ENCODE peak calls at places on chromosomes 7 and 10, in nine cellular contexts. P is SK-MEL-5; K is RWPE1; Y is endothelial cell; L is BE2C; D is NCI-H1694 treated with DMSO at 0.1 percent for 48 hours; T is stimulated activated naive B cell treated with anti-CD40 and anti-IgM and Interleukin-4, amounts not matched to agents 10 μg/mL and 1 μg/mL and 100 μg/mL, for 72 hours; U is AG10803; X is activated CD8-positive, alpha-beta memory T cell treated with anti-CD3 and anti-CD28 coated beads for 48 hours. S is an unnamed sample.

GRCh38 chr10:108904163-108904878 is 1019.0 kb downstream of the XPNPEP1 start:
- DNase-seq in P (no peak), K (no peak), Y (no peak), L (peak; percentile 34), D (peak; percentile 4), T (no peak), U (peak; percentile 39), X (no peak), S (no peak)

GRCh38 chr10:6068006-6068405 is 5.8 kb upstream of the IL2RA start:
- DNase-seq in P (no peak), K (no peak), Y (no peak), L (no peak), D (no peak), T (no peak), U (no peak), X (no peak), S (no peak)

GRCh38 chr10:80429521-80429966 is 21.2 kb downstream of the PRXL2A start:
- DNase-seq in P (no peak), K (peak; percentile 99), Y (no peak), L (no peak), D (no peak), T (no peak), U (no peak), X (no peak), S (no peak)

GRCh38 chr7:101390901-101391301 is 28.2 kb downstream of the COL26A1 start:
- DNase-seq in P (peak; percentile 79), K (no peak), Y (peak; percentile 56), L (peak; percentile 68), D (no peak), T (peak; percentile 77), U (peak; percentile 32), X (peak; percentile 3), S (no peak)

GRCh38 chr7:117854186-117854585 is 19.1 kb downstream of the CTTNBP2 start:
- DNase-seq in P (peak; percentile 52), K (no peak), Y (no peak), L (no peak), D (no peak), T (no peak), U (no peak), X (no peak), S (no peak)

GRCh38 chr7:138837627-138838026 is 39.6 kb upstream of the ATP6V0A4 start:
- DNase-seq in P (no peak), K (no peak), Y (peak; percentile 28), L (no peak), D (no peak), T (no peak), U (no peak), X (no peak), S (no peak)

GRCh38 chr7:158463317-158463716 is 124.3 kb downstream of the PTPRN2 start:
- DNase-seq in P (no peak), K (no peak), Y (no peak), L (no peak), D (no peak), T (no peak), U (no peak), X (no peak), S (no peak)

GRCh38 chr7:37342665-37343471 is 105.8 kb downstream of the ELMO1 start:
- DNase-seq in P (no peak), K (no peak), Y (peak; percentile 10), L (no peak), D (no peak), T (peak; percentile 73), U (no peak), X (no peak), S (no peak)

GRCh38 chr10:69728335-69728861 is 73.3 kb upstream of the COL13A1 start:
- DNase-seq in P (peak; percentile 3), K (peak; percentile 87), Y (no peak), L (peak; percentile 69), D (no peak), T (no peak), U (peak; percentile 26), X (no peak), S (no peak)

GRCh38 chr10:48905311-48905710 is 34.3 kb downstream of the LRRC18 start:
- DNase-seq in P (no peak), K (no peak), Y (no peak), L (no peak), D (no peak), T (no peak), U (no peak), X (no peak), S (no peak)

GRCh38 chr7:53422291-53422690 is 386.9 kb downstream of the POM121L12 start:
- DNase-seq in P (no peak), K (no peak), Y (no peak), L (peak; percentile 67), D (no peak), T (no peak), U (no peak), X (no peak), S (peak; percentile 42)

GRCh38 chr10:46548781-46549090 is 7.7 kb downstream of the GPRIN2 start:
- DNase-seq in P (no peak), K (no peak), Y (no peak), L (no peak), D (no peak), T (no peak), U (no peak), X (no peak), S (no peak)

GRCh38 chr7:22664988-22665798 is 61.8 kb upstream of the IL6 start:
- DNase-seq in P (no peak), K (no peak), Y (no peak), L (no peak), D (no peak), T (no peak), U (no peak), X (no peak), S (no peak)

GRCh38 chr10:77692782-77693181 is 55.2 kb upstream of the KCNMA1 start:
- DNase-seq in P (peak; percentile 85), K (peak; percentile 57), Y (no peak), L (peak; percentile 30), D (no peak), T (no peak), U (peak; percentile 44), X (no peak), S (no peak)

GRCh38 chr7:137544450-137545058 is 201.0 kb upstream of the PTN start:
- DNase-seq in P (no peak), K (no peak), Y (no peak), L (no peak), D (no peak), T (no peak), U (peak; percentile 22), X (no peak), S (no peak)

GRCh38 chr7:101518348-101518747 is 110.7 kb downstream of the MYL10 start:
- DNase-seq in P (no peak), K (no peak), Y (no peak), L (no peak), D (no peak), T (no peak), U (peak; percentile 42), X (no peak), S (no peak)

GRCh38 chr7:143003393-143004051 is 23.4 kb downstream of the OR9A2 start:
- DNase-seq in P (peak; percentile 72), K (peak; percentile 30), Y (no peak), L (peak; percentile 18), D (peak; percentile 35), T (peak; percentile 21), U (peak; percentile 52), X (no peak), S (no peak)

GRCh38 chr10:47044741-47045140 is 133.5 kb downstream of the PTPN20 start:
- DNase-seq in P (no peak), K (no peak), Y (no peak), L (peak; percentile 74), D (no peak), T (no peak), U (no peak), X (no peak), S (no peak)

GRCh38 chr10:21172774-21173432 is 275.8 kb upstream of the NEBL start:
- DNase-seq in P (no peak), K (no peak), Y (peak; percentile 11), L (no peak), D (no peak), T (no peak), U (no peak), X (no peak), S (no peak)

GRCh38 chr7:8295638-8296361 is 33.8 kb upstream of the ICA1 start:
- DNase-seq in P (peak; percentile 93), K (peak; percentile 74), Y (peak; percentile 44), L (peak; percentile 58), D (peak; percentile 93), T (peak; percentile 31), U (peak; percentile 82), X (no peak), S (no peak)

GRCh38 chr7:92698237-92698841 is 108.1 kb upstream of the FAM133B start:
- DNase-seq in P (peak; percentile 94), K (peak; percentile 34), Y (no peak), L (peak; percentile 67), D (no peak), T (no peak), U (peak; percentile 96), X (no peak), S (no peak)

GRCh38 chr7:140316165-140316661 is 82.1 kb downstream of the SLC37A3 start:
- DNase-seq in P (peak; percentile 33), K (peak; percentile 73), Y (no peak), L (no peak), D (no peak), T (no peak), U (peak; percentile 77), X (peak; percentile 5), S (no peak)

GRCh38 chr7:41287559-41288335 is 415.1 kb downstream of the INHBA start:
- DNase-seq in P (no peak), K (no peak), Y (no peak), L (no peak), D (no peak), T (no peak), U (peak; percentile 17), X (no peak), S (no peak)

GRCh38 chr7:70361821-70362220 is 763.5 kb downstream of the AUTS2 start:
- DNase-seq in P (no peak), K (no peak), Y (no peak), L (no peak), D (no peak), T (no peak), U (no peak), X (no peak), S (no peak)

GRCh38 chr10:97865488-97865887 is 15.8 kb downstream of the GOLGA7B start:
- DNase-seq in P (no peak), K (no peak), Y (no peak), L (no peak), D (no peak), T (no peak), U (no peak), X (no peak), S (no peak)